ENCODE peak calls at places on chromosomes 11 and 22, in five cellular contexts. One of them, this sample, is unnamed.
A peak's percentile ranks its signal among the peaks of the same experiment; 100 is the strongest.

GRCh38 chr11:122154227-122154626 is 38.2 kb upstream of the BLID start:
- DNase-seq in GM12878: no peak
- DNase-seq in K562: no peak
- DNase-seq in SK-N-SH: no peak
- DNase-seq in HepG2: no peak
- DNase-seq in this sample: no peak

GRCh38 chr11:2998073-2998850 is 6.1 kb upstream of the NAP1L4 start:
- DNase-seq in GM12878: no peak
- DNase-seq in K562: peak; percentile 16
- DNase-seq in HepG2: no peak
- DNase-seq in SK-N-SH: no peak
- DNase-seq in this sample: no peak

GRCh38 chr11:693415-693831 is 1.6 kb downstream of the DEAF1 start:
- DNase-seq in K562: peak; percentile 44
- DNase-seq in HepG2: no peak
- DNase-seq in GM12878: no peak
- DNase-seq in SK-N-SH: no peak
- DNase-seq in this sample: no peak

GRCh38 chr11:33396361-33396760 is 139.2 kb downstream of the HIPK3 start:
- DNase-seq in HepG2: no peak
- DNase-seq in K562: no peak
- DNase-seq in SK-N-SH: no peak
- DNase-seq in GM12878: no peak
- DNase-seq in this sample: no peak

GRCh38 chr11:17598700-17599459 is 51.8 kb downstream of the OTOG start:
- DNase-seq in K562: peak; percentile 76
- DNase-seq in SK-N-SH: peak; percentile 85
- DNase-seq in HepG2: peak; percentile 37
- DNase-seq in GM12878: peak; percentile 1
- DNase-seq in this sample: peak; percentile 18

GRCh38 chr11:97856666-97857065 is 1164.1 kb upstream of the CNTN5 start:
- DNase-seq in SK-N-SH: no peak
- DNase-seq in HepG2: no peak
- DNase-seq in GM12878: no peak
- DNase-seq in K562: no peak
- DNase-seq in this sample: no peak

GRCh38 chr11:61853698-61854169 is 25.6 kb downstream of the FADS2 start:
- DNase-seq in SK-N-SH: no peak
- DNase-seq in HepG2: no peak
- DNase-seq in K562: no peak
- DNase-seq in GM12878: no peak
- DNase-seq in this sample: no peak

GRCh38 chr22:39139933-39140332 is 12.5 kb downstream of the CBX7 start:
- DNase-seq in GM12878: no peak
- DNase-seq in SK-N-SH: no peak
- DNase-seq in HepG2: peak; percentile 64
- DNase-seq in K562: no peak
- DNase-seq in this sample: no peak

GRCh38 chr11:134207538-134208239 is 16.1 kb downstream of the NCAPD3 start:
- DNase-seq in SK-N-SH: no peak
- DNase-seq in HepG2: peak; percentile 9
- DNase-seq in GM12878: no peak
- DNase-seq in K562: peak; percentile 55
- DNase-seq in this sample: peak; percentile 52

GRCh38 chr22:45510376-45511232 is 7.9 kb downstream of the FBLN1 start:
- DNase-seq in K562: no peak
- DNase-seq in GM12878: no peak
- DNase-seq in SK-N-SH: no peak
- DNase-seq in HepG2: no peak
- DNase-seq in this sample: no peak

GRCh38 chr11:126589492-126589803 is 234.0 kb downstream of the ST3GAL4 start:
- DNase-seq in GM12878: no peak
- DNase-seq in K562: no peak
- DNase-seq in HepG2: no peak
- DNase-seq in SK-N-SH: no peak
- DNase-seq in this sample: no peak

GRCh38 chr22:37228106-37229011 is 15.7 kb downstream of the RAC2 start:
- DNase-seq in K562: no peak
- DNase-seq in SK-N-SH: no peak
- DNase-seq in HepG2: no peak
- DNase-seq in GM12878: no peak
- DNase-seq in this sample: no peak

GRCh38 chr11:102269927-102270326 is 47.4 kb upstream of the BIRC3 start:
- DNase-seq in GM12878: no peak
- DNase-seq in K562: no peak
- DNase-seq in HepG2: no peak
- DNase-seq in SK-N-SH: no peak
- DNase-seq in this sample: no peak

GRCh38 chr11:13329670-13330401 is 52.2 kb downstream of the BMAL1 start:
- DNase-seq in HepG2: no peak
- DNase-seq in GM12878: no peak
- DNase-seq in K562: no peak
- DNase-seq in SK-N-SH: peak; percentile 71
- DNase-seq in this sample: no peak

GRCh38 chr11:71580057-71581003 is 2.3 kb downstream of the KRTAP5-11 start:
- DNase-seq in HepG2: peak; percentile 58
- DNase-seq in SK-N-SH: peak; percentile 84
- DNase-seq in K562: peak; percentile 70
- DNase-seq in GM12878: no peak
- DNase-seq in this sample: peak; percentile 51

GRCh38 chr11:74877132-74877531 is 71.8 kb downstream of the XRRA1 start:
- DNase-seq in GM12878: no peak
- DNase-seq in SK-N-SH: no peak
- DNase-seq in HepG2: no peak
- DNase-seq in K562: peak; percentile 57
- DNase-seq in this sample: peak; percentile 32

GRCh38 chr11:17779861-17780594 is 45.4 kb downstream of the KCNC1 start:
- DNase-seq in SK-N-SH: no peak
- DNase-seq in GM12878: no peak
- DNase-seq in HepG2: no peak
- DNase-seq in K562: no peak
- DNase-seq in this sample: no peak

GRCh38 chr11:2993000-2993330 is 836 bp upstream of the NAP1L4 start:
- DNase-seq in HepG2: no peak
- DNase-seq in GM12878: no peak
- DNase-seq in SK-N-SH: no peak
- DNase-seq in K562: no peak
- DNase-seq in this sample: no peak

GRCh38 chr11:108535384-108535955 is 37.3 kb upstream of the POGLUT3 start:
- DNase-seq in K562: peak; percentile 19
- DNase-seq in SK-N-SH: no peak
- DNase-seq in HepG2: no peak
- DNase-seq in GM12878: no peak
- DNase-seq in this sample: no peak

GRCh38 chr11:11782532-11783110 is 59.2 kb upstream of the USP47 start:
- DNase-seq in HepG2: no peak
- DNase-seq in GM12878: no peak
- DNase-seq in K562: no peak
- DNase-seq in SK-N-SH: no peak
- DNase-seq in this sample: no peak

GRCh38 chr22:25148149-25148691 is 51.4 kb upstream of the CRYBB3 start:
- DNase-seq in SK-N-SH: no peak
- DNase-seq in GM12878: no peak
- DNase-seq in HepG2: no peak
- DNase-seq in K562: peak; percentile 27
- DNase-seq in this sample: no peak

GRCh38 chr22:37291559-37292298 is 9.4 kb downstream of the CYTH4 start:
- DNase-seq in HepG2: no peak
- DNase-seq in SK-N-SH: no peak
- DNase-seq in K562: no peak
- DNase-seq in GM12878: no peak
- DNase-seq in this sample: no peak

GRCh38 chr11:121964591-121964990 is 151.4 kb downstream of the BLID start:
- DNase-seq in HepG2: no peak
- DNase-seq in SK-N-SH: no peak
- DNase-seq in GM12878: no peak
- DNase-seq in K562: no peak
- DNase-seq in this sample: no peak

GRCh38 chr22:37686002-37686982 is at the start of gene NOL12:
- DNase-seq in GM12878: peak; percentile 72
- DNase-seq in HepG2: peak; percentile 78
- DNase-seq in SK-N-SH: peak; percentile 91
- DNase-seq in K562: peak; percentile 89
- DNase-seq in this sample: peak; percentile 88

GRCh38 chr11:8566613-8567210 is 27.3 kb downstream of the STK33 start:
- DNase-seq in HepG2: peak; percentile 23
- DNase-seq in GM12878: peak; percentile 32
- DNase-seq in K562: peak; percentile 41
- DNase-seq in SK-N-SH: peak; percentile 14
- DNase-seq in this sample: no peak

GRCh38 chr11:209275-210121 is 2.0 kb downstream of the RIC8A start:
- DNase-seq in HepG2: no peak
- DNase-seq in SK-N-SH: no peak
- DNase-seq in K562: no peak
- DNase-seq in GM12878: no peak
- DNase-seq in this sample: peak; percentile 37

GRCh38 chr11:134503596-134503995 is 91.6 kb upstream of the B3GAT1 start:
- DNase-seq in HepG2: no peak
- DNase-seq in SK-N-SH: no peak
- DNase-seq in GM12878: no peak
- DNase-seq in K562: no peak
- DNase-seq in this sample: no peak

GRCh38 chr22:10741210-10741609 is 4786.8 kb upstream of the OR11H1 start:
- DNase-seq in HepG2: no peak
- DNase-seq in GM12878: no peak
- DNase-seq in SK-N-SH: peak; percentile 24
- DNase-seq in K562: no peak
- DNase-seq in this sample: no peak

GRCh38 chr11:128632151-128632791 is 44.9 kb upstream of the ETS1 start:
- DNase-seq in SK-N-SH: peak; percentile 67
- DNase-seq in GM12878: no peak
- DNase-seq in K562: no peak
- DNase-seq in HepG2: peak; percentile 3
- DNase-seq in this sample: no peak
- TF ChIP-seq GABPA in SK-N-SH: no peak
- TF ChIP-seq GABPA in GM12878: no peak
- TF ChIP-seq GABPA in K562: no peak
- TF ChIP-seq GABPA in HepG2: no peak
- TF ChIP-seq GABPA in this sample: no peak

DNA sequence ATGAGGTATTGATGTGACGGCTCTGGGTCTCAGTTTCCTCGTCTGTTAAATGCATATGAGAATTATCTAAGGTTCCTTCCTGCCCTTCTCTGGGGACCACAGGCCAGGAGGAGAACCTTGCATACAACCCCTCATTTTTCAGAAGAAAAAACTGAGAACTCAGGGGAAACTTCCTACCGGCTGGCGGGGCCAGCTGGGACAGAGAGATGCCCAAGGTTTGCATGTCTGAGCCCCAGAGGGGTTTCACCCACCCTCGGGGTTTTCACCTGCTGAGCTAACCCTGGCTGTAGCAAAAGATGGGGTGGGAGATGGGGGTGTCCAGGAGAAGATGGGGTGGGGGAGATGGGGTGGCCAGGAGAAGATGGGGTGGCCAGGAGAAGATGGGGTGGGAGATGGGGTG is 4.3 kb downstream of the TNFRSF13C start:
- DNase-seq in K562: no peak
- DNase-seq in SK-N-SH: no peak
- DNase-seq in HepG2: no peak
- DNase-seq in GM12878: no peak
- DNase-seq in this sample: no peak
- TF ChIP-seq REST in K562: no peak
- TF ChIP-seq REST in SK-N-SH: no peak
- TF ChIP-seq REST in HepG2: no peak
- TF ChIP-seq REST in GM12878: no peak
- TF ChIP-seq REST in this sample: no peak

DNA sequence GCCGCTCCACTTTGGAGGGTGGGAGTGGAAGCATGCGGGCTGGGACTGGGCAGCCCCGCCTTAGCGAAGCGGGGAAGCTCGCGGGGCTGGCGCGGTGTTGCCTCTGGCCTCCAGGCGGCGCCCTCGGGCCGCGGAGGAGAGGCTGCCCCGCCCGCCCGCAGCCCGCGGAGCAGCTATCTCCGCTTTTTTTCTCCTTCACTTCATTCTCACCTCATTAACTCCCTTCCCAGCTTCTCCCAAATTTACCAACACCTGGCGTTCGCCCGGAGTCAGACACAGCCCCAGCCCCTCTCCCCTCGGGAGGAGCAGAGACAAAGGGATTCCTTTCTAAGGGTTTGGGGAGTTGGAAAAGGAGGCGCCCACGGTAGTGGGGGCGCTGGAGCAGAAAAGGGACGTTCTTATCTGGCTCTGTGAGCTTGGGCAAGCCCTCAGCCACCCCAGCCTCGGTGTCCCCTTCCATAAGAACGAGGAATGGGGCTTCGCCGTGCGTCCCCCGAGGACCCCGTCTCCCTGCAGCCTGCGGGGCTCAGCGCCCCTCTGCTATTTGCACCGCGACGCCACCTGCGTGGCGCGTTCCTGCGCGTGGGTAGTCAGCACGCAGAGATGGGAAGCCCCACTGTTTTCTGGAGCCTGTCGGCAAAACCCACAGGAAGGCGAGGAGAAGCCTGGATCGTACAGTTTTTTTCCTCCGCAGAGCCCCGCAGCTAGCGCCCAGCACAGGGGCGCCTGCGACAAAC is 1.5 kb upstream of the WNT11 start:
- DNase-seq in K562: peak; percentile 87
- DNase-seq in SK-N-SH: peak; percentile 94
- DNase-seq in HepG2: peak; percentile 42
- DNase-seq in GM12878: no peak
- DNase-seq in this sample: peak; percentile 43
- TF ChIP-seq GABPA in K562: no peak
- TF ChIP-seq GABPA in SK-N-SH: no peak
- TF ChIP-seq GABPA in HepG2: no peak
- TF ChIP-seq GABPA in GM12878: no peak
- TF ChIP-seq GABPA in this sample: no peak

DNA sequence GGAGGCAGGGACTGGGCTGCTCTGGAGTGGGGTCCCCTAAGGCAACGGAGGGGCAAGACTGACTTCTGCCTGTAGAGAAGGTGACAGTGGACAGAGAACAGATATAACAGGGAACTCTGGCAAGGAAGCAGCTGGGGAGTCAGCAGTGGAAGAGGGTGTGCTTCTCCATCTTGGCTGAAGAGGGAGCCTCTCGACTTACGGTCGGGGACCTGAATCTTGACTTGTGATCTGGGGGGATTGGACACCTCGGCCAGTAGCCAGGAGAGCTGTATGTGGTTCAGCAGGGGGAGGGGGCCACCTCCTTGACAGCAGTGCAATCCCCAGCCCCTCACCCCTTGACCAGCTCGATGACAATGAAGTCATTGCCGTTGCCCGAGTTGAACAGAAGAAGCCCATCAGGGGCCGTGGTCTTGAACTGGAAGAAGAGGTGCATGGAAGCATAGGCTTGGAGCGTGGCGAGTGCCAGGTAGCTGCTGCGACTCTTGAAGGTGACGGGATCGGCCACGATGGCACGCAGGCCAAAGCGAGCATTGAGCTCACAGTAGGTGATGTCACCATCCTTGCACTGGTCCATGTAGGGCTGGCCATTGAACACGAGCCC is 60.0 kb downstream of the SLC22A12 start:
- DNase-seq in SK-N-SH: no peak
- DNase-seq in K562: peak; percentile 60
- DNase-seq in GM12878: no peak
- DNase-seq in HepG2: no peak
- DNase-seq in this sample: no peak
- TF ChIP-seq REST in SK-N-SH: no peak
- TF ChIP-seq REST in K562: no peak
- TF ChIP-seq REST in GM12878: no peak
- TF ChIP-seq REST in HepG2: no peak
- TF ChIP-seq REST in this sample: no peak

GRCh38 chr22:27100789-27101188 is 443.4 kb downstream of the MIAT start:
- DNase-seq in GM12878: no peak
- DNase-seq in SK-N-SH: peak; percentile 76
- DNase-seq in K562: no peak
- DNase-seq in HepG2: no peak
- DNase-seq in this sample: no peak
- TF ChIP-seq GABPA in GM12878: no peak
- TF ChIP-seq GABPA in SK-N-SH: no peak
- TF ChIP-seq GABPA in K562: no peak
- TF ChIP-seq GABPA in HepG2: no peak
- TF ChIP-seq GABPA in this sample: no peak

GRCh38 chr11:79208126-79208525 is 232.7 kb downstream of the TENM4 start:
- DNase-seq in K562: no peak
- DNase-seq in HepG2: no peak
- DNase-seq in SK-N-SH: no peak
- DNase-seq in GM12878: peak; percentile 4
- DNase-seq in this sample: no peak
- TF ChIP-seq REST in K562: no peak
- TF ChIP-seq REST in HepG2: no peak
- TF ChIP-seq REST in SK-N-SH: no peak
- TF ChIP-seq REST in GM12878: no peak
- TF ChIP-seq REST in this sample: no peak

This sample was measured in HL-60.